ENCODE peak calls at places on chromosomes 5 and 9, in four cellular contexts. U, J, L and W are unnamed samples. For H3K4me1, the result is how much of the 10 kb centered on the place peaks cover.

GRCh38 chr9:106697799-106698591 is 165.0 kb upstream of the ZNF462 start:
- DNase-seq in U (peak), J (peak), L (no peak), W (peak)

GRCh38 chr5:172801184-172801671 is 30.2 kb upstream of the DUSP1 start:
- DNase-seq in U (peak), J (peak), L (no peak), W (no peak)

GRCh38 chr9:113711251-113711650 is 164.9 kb upstream of the ZNF618 start:
- DNase-seq in U (no peak), J (no peak), L (no peak), W (no peak)

GRCh38 chr5:6453937-6454560 is 5.4 kb downstream of the UBE2QL1 start:
- DNase-seq in U (no peak), J (no peak), L (no peak), W (no peak)

GRCh38 chr9:21565137-21565536 is 83.0 kb upstream of the IFNE start:
- DNase-seq in U (no peak), J (peak), L (no peak), W (no peak)

GRCh38 chr9:87327567-87328125 is 170.0 kb upstream of the DAPK1 start:
- DNase-seq in U (no peak), J (no peak), L (no peak), W (no peak)

GRCh38 chr9:8766096-8766495 is 966.5 kb upstream of the DMAC1 start:
- DNase-seq in U (no peak), J (peak), L (no peak), W (no peak)

GRCh38 chr5:2251298-2251697 is 368.6 kb upstream of the IRX4 start:
- DNase-seq in U (no peak), J (no peak), L (no peak), W (no peak)

GRCh38 chr9:125867752-125868400 is 120.7 kb downstream of the PBX3 start:
- DNase-seq in U (no peak), J (no peak), L (no peak), W (no peak)

GRCh38 chr9:111866976-111867375 is 29.6 kb upstream of the UGCG start:
- DNase-seq in U (no peak), J (peak), L (no peak), W (no peak)

GRCh38 chr5:176648467-176649194 is 1.3 kb downstream of the TSPAN17 start:
- DNase-seq in U (no peak), J (no peak), L (no peak), W (no peak)

GRCh38 chr5:139415869-139416268 is 12.0 kb upstream of the SPATA24 start:
- DNase-seq in U (no peak), J (no peak), L (no peak), W (no peak)

GRCh38 chr9:26768196-26768595 is 124.4 kb downstream of the CAAP1 start:
- DNase-seq in U (no peak), J (no peak), L (no peak), W (no peak)

GRCh38 chr5:65120371-65120967 is 351.7 kb downstream of the CWC27 start:
- DNase-seq in U (no peak), J (no peak), L (no peak), W (no peak)

GRCh38 chr5:134989291-134989830 is 21.7 kb downstream of the CATSPER3 start:
- DNase-seq in U (no peak), J (peak), L (no peak), W (no peak)

GRCh38 chr9:77707696-77708095 is 59.6 kb upstream of the GNA14 start:
- DNase-seq in U (peak), J (peak), L (no peak), W (no peak)

GRCh38 chr5:53008751-53009150 is 19.6 kb downstream of the ITGA2 start:
- DNase-seq in U (no peak), J (peak), L (no peak), W (no peak)

GRCh38 chr9:78286946-78287388 is 10.0 kb upstream of the PSAT1 start:
- DNase-seq in U (no peak), J (no peak), L (no peak), W (no peak)

GRCh38 chr5:135718151-135718550 is 116.3 kb upstream of the SLC25A48 start:
- DNase-seq in U (peak), J (peak), L (no peak), W (no peak)

DNA sequence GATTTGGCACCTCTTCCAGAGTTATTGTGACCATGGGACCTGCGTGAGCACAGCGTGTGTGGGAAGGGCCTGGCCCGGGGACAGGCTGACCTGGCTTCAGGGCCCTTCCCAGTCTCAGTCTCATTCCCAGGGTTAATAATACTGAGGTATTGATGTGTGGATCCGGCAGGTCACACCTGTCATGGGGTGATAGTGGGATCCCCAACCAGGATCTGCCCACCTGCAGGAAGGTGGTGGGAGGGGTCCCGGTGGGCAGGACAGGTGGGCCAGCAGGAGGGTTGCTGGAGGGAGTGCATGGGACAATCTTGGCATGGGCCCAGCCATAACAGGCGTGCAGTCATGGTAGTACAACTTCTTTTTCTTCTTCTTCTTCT is 55.4 kb downstream of the COL15A1 start:
- DNase-seq in U (no peak), J (no peak), L (no peak), W (peak)
- TF ChIP-seq CTCF in U (no peak), J (no peak), L (no peak), W (peak)

DNA sequence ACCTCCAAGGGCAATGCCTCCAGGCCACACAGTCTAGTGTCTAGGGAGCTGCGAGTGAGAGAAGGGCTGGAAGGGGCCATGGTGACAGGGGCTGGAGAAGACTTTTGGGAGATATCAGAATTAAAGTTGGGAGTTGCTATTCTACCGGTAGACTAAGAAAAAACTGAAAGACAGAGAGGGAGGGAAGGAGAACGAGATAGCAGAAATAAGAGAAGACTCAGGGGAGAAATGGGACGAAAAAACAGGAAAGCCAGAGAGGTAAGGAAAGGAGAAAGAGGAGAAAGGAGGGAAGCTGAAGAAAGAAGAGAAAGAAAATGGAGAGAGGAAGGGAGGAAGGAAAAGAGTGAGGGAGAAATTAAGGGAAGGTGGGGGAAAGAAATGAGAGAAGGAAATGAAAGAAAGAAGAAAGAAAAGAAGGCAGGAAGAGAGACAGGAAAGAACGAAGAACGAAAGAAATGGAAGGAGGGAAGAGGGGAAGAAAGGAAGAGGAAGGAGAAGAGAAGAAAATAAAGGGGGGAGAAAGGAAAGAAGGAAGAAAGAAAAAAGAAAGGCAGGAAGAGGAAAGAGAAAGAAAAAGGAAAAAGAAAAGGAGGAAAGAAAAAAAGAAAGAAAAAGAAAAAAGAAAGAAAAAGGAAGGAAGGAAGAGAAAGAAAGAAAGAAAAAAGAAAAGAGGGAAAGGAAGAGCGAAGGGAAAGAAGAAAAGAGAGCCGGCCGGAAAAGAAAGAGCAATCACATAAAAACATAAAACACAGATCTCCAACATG is 1.2 kb downstream of the EBF1 start:
- DNase-seq in U (no peak), J (no peak), L (no peak), W (no peak)
- H3K4me1 ChIP-seq in U (under half), J (under half), L (under half), W (under half)

GRCh38 chr9:127540664-127541041 is 71.4 kb upstream of the STXBP1 start:
- DNase-seq in U (no peak), J (no peak), L (no peak), W (no peak)
- TF ChIP-seq CTCF in U (no peak), J (no peak), L (no peak), W (no peak)

GRCh38 chr5:76269259-76269958 is 133.7 kb upstream of the IQGAP2 start:
- DNase-seq in U (no peak), J (peak), L (no peak), W (no peak)
- H3K4me1 ChIP-seq in U (under half), J (under half), L (under half), W (under half)

DNA sequence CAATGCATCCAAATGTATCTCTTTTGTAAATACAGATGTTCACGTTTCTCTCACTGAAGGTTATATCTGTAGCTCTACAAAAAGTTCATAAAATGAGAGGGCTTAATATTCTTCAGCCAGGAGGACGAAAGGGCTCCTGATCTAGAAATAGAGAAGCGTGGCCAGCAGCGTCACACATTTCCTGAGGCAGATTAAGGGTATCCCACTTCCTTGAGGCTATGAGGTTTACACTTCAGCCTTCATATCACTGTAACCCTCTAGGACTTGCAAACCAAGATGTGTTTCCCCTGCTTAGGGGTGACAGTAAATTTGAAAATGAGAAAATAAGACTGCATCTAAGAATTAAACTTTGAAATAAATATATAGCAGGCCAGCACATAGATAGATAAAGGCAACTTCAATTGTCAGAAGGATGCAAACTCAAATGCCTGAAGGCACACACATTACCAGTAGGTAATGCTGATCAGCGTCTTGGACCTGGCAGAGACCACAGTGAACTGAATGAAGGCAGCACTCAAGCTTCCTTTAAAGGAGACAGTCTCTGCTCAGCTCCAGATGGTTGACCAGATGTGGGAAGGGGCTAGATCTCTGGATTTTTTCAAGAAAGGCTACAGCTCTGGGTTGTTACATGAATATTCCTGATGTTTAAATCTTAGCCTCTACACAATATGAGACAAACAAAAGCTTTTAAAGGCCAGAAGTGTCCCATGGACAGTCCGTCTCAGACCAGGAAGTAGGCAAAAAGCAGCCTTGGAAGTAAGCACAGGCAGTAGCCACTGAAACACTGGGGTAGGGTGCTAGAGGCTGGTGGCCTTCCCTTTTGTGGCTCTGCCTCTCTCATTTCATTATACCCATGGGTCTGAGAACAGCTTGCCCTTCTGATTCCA is 197.7 kb downstream of the MCTP1 start:
- DNase-seq in U (no peak), J (no peak), L (no peak), W (no peak)
- TF ChIP-seq CTCF in U (no peak), J (no peak), L (no peak), W (no peak)

GRCh38 chr5:124651663-124652513 is 94.6 kb downstream of the ZNF608 start:
- DNase-seq in U (peak), J (peak), L (no peak), W (peak)
- H3K4me1 ChIP-seq in U (half or more), J (under half), L (under half), W (under half)

DNA sequence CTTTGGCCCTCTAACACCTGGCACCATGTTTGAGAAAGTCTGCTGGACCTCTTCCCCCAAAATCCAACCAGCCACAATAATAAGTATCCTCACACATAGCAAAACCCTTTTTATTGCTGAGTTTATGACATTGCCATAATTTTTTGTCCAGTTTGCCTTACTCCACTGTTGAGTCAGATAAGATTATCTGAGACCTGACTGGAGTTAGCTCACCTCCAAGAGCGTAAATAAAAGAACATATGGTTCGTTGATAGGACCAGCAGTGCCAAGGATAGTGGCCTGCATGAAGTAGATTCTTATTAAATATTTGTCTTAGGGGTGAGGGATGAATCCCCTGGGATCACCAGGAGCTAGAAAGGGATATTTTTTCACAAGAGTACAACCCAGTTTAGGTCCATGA is 510.6 kb upstream of the MPDZ start:
- DNase-seq in U (no peak), J (no peak), L (no peak), W (no peak)
- TF ChIP-seq CTCF in U (no peak), J (no peak), L (no peak), W (no peak)

GRCh38 chr5:204966-205670 is 12.8 kb downstream of the CCDC127 start:
- DNase-seq in U (no peak), J (no peak), L (no peak), W (no peak)
- H3K4me1 ChIP-seq in U (under half), J (under half), L (under half), W (under half)

DNA sequence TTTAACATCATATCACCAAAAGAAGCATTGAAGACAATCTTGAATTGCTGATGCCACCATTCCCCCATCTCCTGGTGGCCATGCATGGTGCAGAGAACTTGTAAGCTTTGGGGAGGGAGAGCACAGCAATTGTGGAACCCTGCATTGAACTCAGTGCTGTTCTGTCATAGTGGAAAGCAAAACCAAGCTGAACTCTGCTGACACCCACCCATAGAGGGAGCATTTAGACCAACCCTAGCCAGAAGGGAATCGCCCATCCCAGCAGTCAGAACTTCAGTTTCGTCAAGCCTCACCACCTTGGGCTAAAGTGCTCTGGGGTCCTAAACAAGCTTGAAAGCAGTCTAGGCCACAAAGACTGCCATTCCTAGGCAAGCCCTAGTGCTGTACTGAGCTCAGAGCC is 37.4 kb upstream of the RUSC2 start:
- DNase-seq in U (no peak), J (no peak), L (no peak), W (no peak)
- TF ChIP-seq CTCF in U (no peak), J (peak), L (no peak), W (no peak)